ENCODE peak calls at places on chromosomes 11 and 22, in nine cellular contexts. T is HFFc6, N is uterus, E is B cell, D is GM10248, R is Panc1, W is GM12878, A is dorsolateral prefrontal cortex, G is astrocyte of the cerebellum. Z is an unnamed sample.

GRCh38 chr11:86287468-86287796 is 14.6 kb upstream of the HIKESHI start:
- DNase-seq in R (no peak), N (no peak), T (no peak), A (no peak), W (no peak), E (no peak), D (no peak), G (no peak), Z (no peak)

GRCh38 chr22:42752230-42752746 is 31.6 kb upstream of the A4GALT start:
- DNase-seq in N (no peak), D (peak; percentile 46), R (no peak), G (no peak), T (no peak), A (no peak), E (no peak), W (no peak), Z (peak; percentile 39)

GRCh38 chr11:6845383-6845782 is at the start of gene OR10A5:
- DNase-seq in G (no peak), D (no peak), E (no peak), N (no peak), A (no peak), W (no peak), R (no peak), T (no peak), Z (no peak)

GRCh38 chr11:32751381-32751780 is 43.1 kb downstream of the CCDC73 start:
- DNase-seq in G (no peak), E (no peak), A (no peak), W (no peak), N (no peak), T (no peak), R (no peak), D (no peak), Z (no peak)

GRCh38 chr11:69242583-69242940 is 51.4 kb upstream of the MYEOV start:
- DNase-seq in T (no peak), E (peak; percentile 6), A (no peak), G (no peak), W (no peak), R (no peak), N (no peak), D (no peak), Z (no peak)

GRCh38 chr22:37370306-37370979 is 56.8 kb downstream of the ELFN2 start:
- DNase-seq in N (no peak), T (no peak), E (peak; percentile 47), R (no peak), W (no peak), G (no peak), D (no peak), A (peak; percentile 24), Z (no peak)

GRCh38 chr22:28237092-28237491 is 318.0 kb upstream of the PITPNB start:
- DNase-seq in R (no peak), T (no peak), A (no peak), N (no peak), G (no peak), W (no peak), D (no peak), E (no peak), Z (no peak)

GRCh38 chr11:132300283-132300682 is 929.9 kb downstream of the NTM start:
- DNase-seq in A (no peak), N (no peak), R (no peak), G (no peak), T (no peak), D (no peak), W (no peak), E (no peak), Z (no peak)

GRCh38 chr11:68583047-68583446 is 101.3 kb upstream of the GAL start:
- DNase-seq in R (no peak), N (no peak), D (no peak), A (no peak), W (no peak), E (no peak), G (no peak), T (peak; percentile 64), Z (no peak)

GRCh38 chr11:128610765-128611617 is 23.6 kb upstream of the ETS1 start:
- DNase-seq in W (peak; percentile 93), D (peak; percentile 80), A (no peak), G (no peak), N (no peak), T (no peak), E (peak; percentile 97), R (no peak), Z (peak; percentile 77)

GRCh38 chr22:24427500-24428164 is at the start of gene ADORA2A:
- DNase-seq in W (peak; percentile 35), A (no peak), R (no peak), N (no peak), T (no peak), D (peak; percentile 66), G (no peak), E (peak; percentile 96), Z (peak; percentile 76)

GRCh38 chr11:66183581-66184048 is 84.8 kb upstream of the RAB1B start:
- DNase-seq in R (no peak), D (no peak), A (peak; percentile 10), T (peak; percentile 17), W (no peak), N (no peak), E (no peak), G (no peak), Z (no peak)

GRCh38 chr11:3228445-3228829 is 3.8 kb downstream of the MRGPRE start:
- DNase-seq in A (no peak), R (no peak), E (no peak), G (no peak), N (peak; percentile 10), W (no peak), D (no peak), T (no peak), Z (peak; percentile 8)

GRCh38 chr11:3225826-3226750 is 6.1 kb downstream of the MRGPRE start:
- DNase-seq in D (no peak), A (no peak), W (no peak), E (no peak), N (no peak), G (no peak), R (no peak), T (no peak), Z (peak; percentile 16)

GRCh38 chr11:3229673-3230630 is 2.3 kb downstream of the MRGPRE start:
- DNase-seq in D (no peak), T (no peak), A (no peak), R (no peak), G (no peak), W (no peak), E (no peak), N (no peak), Z (peak; percentile 11)

GRCh38 chr11:3226846-3227567 is 5.2 kb downstream of the MRGPRE start:
- DNase-seq in W (no peak), G (no peak), N (no peak), E (no peak), R (no peak), D (no peak), T (no peak), A (no peak), Z (peak; percentile 19)

DNA sequence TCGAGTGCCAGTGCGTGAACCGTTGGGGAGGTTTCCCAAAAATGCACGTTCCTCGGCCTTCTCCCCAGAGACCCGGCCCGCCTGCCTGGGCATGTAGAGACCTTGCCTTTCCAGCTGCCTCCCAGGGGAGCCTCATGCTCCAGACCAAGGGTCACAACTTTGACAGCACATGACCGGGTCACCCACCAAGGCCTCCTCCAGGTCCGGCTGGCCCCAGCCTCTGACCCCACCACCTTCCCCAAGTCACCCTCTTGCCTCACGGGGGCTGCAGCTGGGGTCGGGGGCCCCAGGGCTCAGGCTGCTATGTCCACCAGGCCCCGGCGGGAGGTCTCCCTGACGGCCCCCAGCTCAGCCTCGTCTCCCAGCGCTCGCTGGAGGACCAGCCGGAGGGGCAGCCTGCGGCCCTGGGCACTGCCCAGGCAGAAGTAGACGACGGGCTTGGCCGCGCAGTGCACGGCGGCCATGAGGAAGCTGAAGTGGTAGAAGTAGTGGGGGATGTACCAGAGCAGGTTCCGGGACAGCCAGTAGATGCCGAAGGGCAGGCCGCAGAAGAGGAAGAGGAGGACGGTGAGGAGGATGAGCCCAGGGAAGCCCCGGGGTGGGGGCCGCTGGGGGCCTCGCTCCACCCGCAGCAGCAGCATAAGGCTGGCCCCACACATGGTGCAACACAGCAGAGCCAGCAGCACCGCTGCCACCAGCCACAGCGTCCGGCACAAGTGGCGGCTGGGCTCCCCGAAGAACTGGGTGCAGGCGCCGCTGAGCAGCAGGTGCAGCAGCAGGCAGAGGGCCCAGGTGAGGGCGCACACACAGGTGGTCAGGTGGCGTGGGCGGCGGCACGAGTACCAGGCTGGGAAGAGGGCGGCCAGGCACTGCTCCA is 4.4 kb downstream of the MRGPRE start:
- DNase-seq in R (no peak), D (no peak), A (no peak), N (no peak), E (no peak), G (no peak), T (no peak), W (no peak), Z (peak; percentile 8)
- TF ChIP-seq CTCF in R (no peak), D (no peak), A (no peak), N (no peak), E (no peak), G (no peak), T (no peak), W (no peak), Z (no peak)

GRCh38 chr22:38518620-38519019 is 12.5 kb upstream of the DDX17 start:
- DNase-seq in W (no peak), R (no peak), T (no peak), N (no peak), G (no peak), E (no peak), D (no peak), A (no peak), Z (no peak)

GRCh38 chr22:38513063-38513462 is 7.0 kb upstream of the DDX17 start:
- DNase-seq in T (no peak), G (no peak), E (no peak), W (no peak), A (no peak), N (no peak), D (peak; percentile 54), R (no peak), Z (peak; percentile 46)
- TF ChIP-seq CTCF in T (no peak), G (no peak), E (no peak), W (peak; percentile 62), A (no peak), N (no peak), D (peak; percentile 60), R (no peak), Z (peak; percentile 62)

DNA sequence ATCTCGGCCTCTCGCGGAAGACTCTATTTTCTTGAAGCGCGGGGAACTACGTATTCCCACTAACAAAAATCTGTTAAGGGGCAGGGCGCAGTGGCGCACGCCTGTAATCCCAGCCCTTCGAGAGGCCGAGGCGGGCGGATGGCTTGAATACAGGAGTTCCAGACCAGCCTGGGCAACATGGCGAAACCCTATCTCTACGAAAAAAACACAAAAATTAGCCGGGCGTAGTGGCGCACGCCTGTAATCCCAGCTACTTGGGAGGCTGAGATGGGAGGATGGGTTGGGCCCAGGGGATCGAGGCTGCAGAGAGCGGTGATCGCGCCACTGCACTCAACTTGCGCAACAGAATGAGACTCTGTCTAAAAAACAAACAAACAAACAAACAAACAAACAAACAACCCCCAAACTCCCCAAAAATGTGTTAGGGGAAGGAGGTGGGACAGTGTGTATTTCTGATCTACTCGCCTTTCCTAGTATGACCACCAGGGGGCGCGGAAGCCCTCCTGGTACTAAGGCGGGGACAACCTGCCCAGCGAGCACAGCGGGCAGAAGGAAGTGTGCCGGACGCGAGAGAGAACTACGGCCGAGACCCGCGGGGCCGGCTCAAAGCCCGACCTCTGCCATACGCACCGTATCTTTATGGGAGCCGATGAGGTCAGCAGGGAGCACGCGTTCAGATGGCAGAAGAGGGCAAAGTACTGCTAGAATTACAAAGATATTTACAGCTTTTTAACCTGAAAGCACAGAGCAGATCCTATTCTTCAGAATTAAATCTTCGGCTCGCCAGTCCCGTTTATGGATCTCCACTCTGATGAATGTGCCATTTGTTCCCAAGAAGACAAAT is 1.3 kb upstream of the STX3 start:
- DNase-seq in D (peak; percentile 90), R (peak; percentile 57), E (peak; percentile 86), W (peak; percentile 50), G (peak; percentile 35), A (peak; percentile 91), T (peak; percentile 69), N (peak; percentile 81), Z (peak; percentile 92)
- TF ChIP-seq CTCF in D (peak; percentile 80), R (peak; percentile 91), E (peak; percentile 96), W (peak; percentile 89), G (peak; percentile 89), A (peak; percentile 96), T (peak; percentile 98), N (peak; percentile 98), Z (peak; percentile 59)

GRCh38 chr11:119774180-119774763 is 45.3 kb upstream of the NECTIN1 start:
- DNase-seq in W (no peak), G (peak; percentile 15), D (no peak), E (no peak), T (no peak), N (no peak), R (no peak), A (no peak), Z (no peak)
- TF ChIP-seq CTCF in W (no peak), G (no peak), D (no peak), E (no peak), T (no peak), N (no peak), R (no peak), A (no peak), Z (no peak)

Z was measured in GM20000.